ENCODE peak calls at places on chromosome 20, in ten cellular contexts. One of them, this sample, is unnamed.

GRCh38 chr20:46253391-46253790 is 54.9 kb downstream of the CDH22 start:
- DNase-seq in heart left ventricle: no peak
- DNase-seq in ovary: no peak
- DNase-seq in PC-3: peak; percentile 58
- DNase-seq in fibroblast of lung: no peak
- DNase-seq in stomach: peak; percentile 30
- DNase-seq in pancreas: no peak
- DNase-seq in psoas muscle: no peak
- DNase-seq in left lung: no peak
- DNase-seq in H9: peak; percentile 63
- DNase-seq in this sample: no peak

GRCh38 chr20:2103454-2104153 is 2.0 kb downstream of the STK35 start:
- DNase-seq in heart left ventricle: no peak
- DNase-seq in ovary: no peak
- DNase-seq in PC-3: no peak
- DNase-seq in fibroblast of lung: peak; percentile 10
- DNase-seq in stomach: no peak
- DNase-seq in pancreas: no peak
- DNase-seq in psoas muscle: no peak
- DNase-seq in left lung: no peak
- DNase-seq in H9: no peak
- DNase-seq in this sample: no peak

GRCh38 chr20:7828437-7828836 is 111.8 kb downstream of the HAO1 start:
- DNase-seq in heart left ventricle: no peak
- DNase-seq in ovary: no peak
- DNase-seq in PC-3: no peak
- DNase-seq in fibroblast of lung: no peak
- DNase-seq in stomach: no peak
- DNase-seq in pancreas: no peak
- DNase-seq in psoas muscle: no peak
- DNase-seq in left lung: no peak
- DNase-seq in H9: no peak
- DNase-seq in this sample: no peak

GRCh38 chr20:41141153-41141815 is 3.9 kb downstream of the PLCG1 start:
- DNase-seq in heart left ventricle: peak; percentile 64
- DNase-seq in ovary: peak; percentile 44
- DNase-seq in PC-3: no peak
- DNase-seq in fibroblast of lung: peak; percentile 55
- DNase-seq in stomach: no peak
- DNase-seq in pancreas: no peak
- DNase-seq in psoas muscle: peak; percentile 39
- DNase-seq in left lung: peak; percentile 33
- DNase-seq in H9: no peak
- DNase-seq in this sample: no peak

GRCh38 chr20:47686545-47686944 is 98.7 kb downstream of the SULF2 start:
- DNase-seq in heart left ventricle: peak; percentile 13
- DNase-seq in ovary: no peak
- DNase-seq in PC-3: no peak
- DNase-seq in fibroblast of lung: peak; percentile 97
- DNase-seq in stomach: no peak
- DNase-seq in pancreas: no peak
- DNase-seq in psoas muscle: peak; percentile 49
- DNase-seq in left lung: no peak
- DNase-seq in H9: no peak
- DNase-seq in this sample: no peak

GRCh38 chr20:54340667-54341081 is 132.8 kb downstream of the PFDN4 start:
- DNase-seq in heart left ventricle: no peak
- DNase-seq in ovary: no peak
- DNase-seq in PC-3: peak; percentile 11
- DNase-seq in fibroblast of lung: peak; percentile 85
- DNase-seq in stomach: no peak
- DNase-seq in pancreas: no peak
- DNase-seq in psoas muscle: no peak
- DNase-seq in left lung: no peak
- DNase-seq in H9: no peak
- DNase-seq in this sample: no peak

GRCh38 chr20:40416274-40416673 is 272.8 kb downstream of the MAFB start:
- DNase-seq in heart left ventricle: no peak
- DNase-seq in ovary: no peak
- DNase-seq in PC-3: peak; percentile 2
- DNase-seq in fibroblast of lung: no peak
- DNase-seq in stomach: no peak
- DNase-seq in pancreas: no peak
- DNase-seq in psoas muscle: no peak
- DNase-seq in left lung: no peak
- DNase-seq in H9: no peak
- DNase-seq in this sample: no peak

GRCh38 chr20:22616551-22616950 is 32.2 kb upstream of the FOXA2 start:
- DNase-seq in heart left ventricle: no peak
- DNase-seq in ovary: no peak
- DNase-seq in PC-3: no peak
- DNase-seq in fibroblast of lung: no peak
- DNase-seq in stomach: no peak
- DNase-seq in pancreas: no peak
- DNase-seq in psoas muscle: no peak
- DNase-seq in left lung: no peak
- DNase-seq in H9: no peak
- DNase-seq in this sample: no peak

GRCh38 chr20:45873409-45874116 is 7.5 kb upstream of the ZSWIM1 start:
- DNase-seq in heart left ventricle: no peak
- DNase-seq in ovary: no peak
- DNase-seq in PC-3: peak; percentile 50
- DNase-seq in fibroblast of lung: no peak
- DNase-seq in stomach: no peak
- DNase-seq in pancreas: no peak
- DNase-seq in psoas muscle: no peak
- DNase-seq in left lung: no peak
- DNase-seq in H9: no peak
- DNase-seq in this sample: no peak

GRCh38 chr20:15045246-15045645 is 707.8 kb upstream of the FLRT3 start:
- DNase-seq in heart left ventricle: peak; percentile 44
- DNase-seq in ovary: peak; percentile 86
- DNase-seq in PC-3: no peak
- DNase-seq in fibroblast of lung: no peak
- DNase-seq in stomach: no peak
- DNase-seq in pancreas: no peak
- DNase-seq in psoas muscle: peak; percentile 43
- DNase-seq in left lung: no peak
- DNase-seq in H9: no peak
- DNase-seq in this sample: no peak

GRCh38 chr20:63657937-63658748 is at the start of gene RTEL1:
- DNase-seq in heart left ventricle: peak; percentile 95
- DNase-seq in ovary: peak; percentile 90
- DNase-seq in PC-3: peak; percentile 93
- DNase-seq in fibroblast of lung: peak; percentile 92
- DNase-seq in stomach: peak; percentile 93
- DNase-seq in pancreas: peak; percentile 89
- DNase-seq in psoas muscle: peak; percentile 94
- DNase-seq in left lung: peak; percentile 93
- DNase-seq in H9: peak; percentile 91
- DNase-seq in this sample: peak; percentile 89
- TF ChIP-seq CTCF in heart left ventricle: no peak
- TF ChIP-seq CTCF in ovary: no peak
- TF ChIP-seq CTCF in PC-3: no peak
- TF ChIP-seq CTCF in fibroblast of lung: no peak
- TF ChIP-seq CTCF in stomach: no peak
- TF ChIP-seq CTCF in pancreas: no peak
- TF ChIP-seq CTCF in psoas muscle: no peak
- TF ChIP-seq CTCF in left lung: no peak
- TF ChIP-seq CTCF in H9: no peak
- TF ChIP-seq CTCF in this sample: peak; percentile 48

DNA sequence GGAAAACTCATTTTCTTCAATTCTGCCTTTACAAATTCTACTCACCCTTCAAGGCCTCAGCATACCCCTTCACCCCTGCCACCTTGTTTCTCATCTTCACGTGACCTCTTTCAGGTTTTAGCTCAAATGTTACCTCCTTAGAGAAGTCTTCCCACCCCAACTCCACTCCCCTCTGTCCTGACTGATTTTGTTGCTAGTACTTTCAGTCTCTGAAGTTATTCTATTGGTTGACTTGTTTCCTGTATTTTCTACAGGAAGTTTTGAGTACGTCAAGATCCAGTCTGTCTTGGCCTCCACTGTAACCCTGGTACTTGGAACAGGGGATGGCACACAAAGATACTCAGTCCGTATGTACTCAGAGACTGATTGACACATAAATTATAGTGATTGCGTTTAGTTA is 296.1 kb downstream of the DHX35 start:
- DNase-seq in heart left ventricle: no peak
- DNase-seq in ovary: no peak
- DNase-seq in PC-3: no peak
- DNase-seq in fibroblast of lung: no peak
- DNase-seq in stomach: no peak
- DNase-seq in pancreas: no peak
- DNase-seq in psoas muscle: no peak
- DNase-seq in left lung: no peak
- DNase-seq in H9: no peak
- DNase-seq in this sample: no peak
- H3K27ac ChIP-seq in heart left ventricle: no peak overlapping the region
- H3K27ac ChIP-seq in ovary: no peak overlapping the region
- H3K27ac ChIP-seq in PC-3: no peak overlapping the region
- H3K27ac ChIP-seq in fibroblast of lung: no peak overlapping the region
- H3K27ac ChIP-seq in stomach: no peak overlapping the region
- H3K27ac ChIP-seq in pancreas: no peak overlapping the region
- H3K27ac ChIP-seq in psoas muscle: no peak overlapping the region
- H3K27ac ChIP-seq in left lung: no peak overlapping the region
- H3K27ac ChIP-seq in H9: no peak overlapping the region
- H3K27ac ChIP-seq in this sample: no peak overlapping the region

GRCh38 chr20:59805266-59805665 is 128.2 kb downstream of the SYCP2 start:
- DNase-seq in heart left ventricle: no peak
- DNase-seq in ovary: no peak
- DNase-seq in PC-3: no peak
- DNase-seq in fibroblast of lung: no peak
- DNase-seq in stomach: peak; percentile 5
- DNase-seq in pancreas: no peak
- DNase-seq in psoas muscle: no peak
- DNase-seq in left lung: no peak
- DNase-seq in H9: peak; percentile 8
- DNase-seq in this sample: no peak
- H3K27me3 ChIP-seq in heart left ventricle: no peaks in the 10 kb centered on the region
- H3K27me3 ChIP-seq in ovary: no peaks in the 10 kb centered on the region
- H3K27me3 ChIP-seq in PC-3: no peaks in the 10 kb centered on the region
- H3K27me3 ChIP-seq in fibroblast of lung: no peaks in the 10 kb centered on the region
- H3K27me3 ChIP-seq in stomach: peaks cover 16% of the 10 kb centered on the region
- H3K27me3 ChIP-seq in pancreas: no peaks in the 10 kb centered on the region
- H3K27me3 ChIP-seq in psoas muscle: no peaks in the 10 kb centered on the region
- H3K27me3 ChIP-seq in left lung: no peaks in the 10 kb centered on the region
- H3K27me3 ChIP-seq in H9: no peaks in the 10 kb centered on the region
- H3K27me3 ChIP-seq in this sample: no peaks in the 10 kb centered on the region

DNA sequence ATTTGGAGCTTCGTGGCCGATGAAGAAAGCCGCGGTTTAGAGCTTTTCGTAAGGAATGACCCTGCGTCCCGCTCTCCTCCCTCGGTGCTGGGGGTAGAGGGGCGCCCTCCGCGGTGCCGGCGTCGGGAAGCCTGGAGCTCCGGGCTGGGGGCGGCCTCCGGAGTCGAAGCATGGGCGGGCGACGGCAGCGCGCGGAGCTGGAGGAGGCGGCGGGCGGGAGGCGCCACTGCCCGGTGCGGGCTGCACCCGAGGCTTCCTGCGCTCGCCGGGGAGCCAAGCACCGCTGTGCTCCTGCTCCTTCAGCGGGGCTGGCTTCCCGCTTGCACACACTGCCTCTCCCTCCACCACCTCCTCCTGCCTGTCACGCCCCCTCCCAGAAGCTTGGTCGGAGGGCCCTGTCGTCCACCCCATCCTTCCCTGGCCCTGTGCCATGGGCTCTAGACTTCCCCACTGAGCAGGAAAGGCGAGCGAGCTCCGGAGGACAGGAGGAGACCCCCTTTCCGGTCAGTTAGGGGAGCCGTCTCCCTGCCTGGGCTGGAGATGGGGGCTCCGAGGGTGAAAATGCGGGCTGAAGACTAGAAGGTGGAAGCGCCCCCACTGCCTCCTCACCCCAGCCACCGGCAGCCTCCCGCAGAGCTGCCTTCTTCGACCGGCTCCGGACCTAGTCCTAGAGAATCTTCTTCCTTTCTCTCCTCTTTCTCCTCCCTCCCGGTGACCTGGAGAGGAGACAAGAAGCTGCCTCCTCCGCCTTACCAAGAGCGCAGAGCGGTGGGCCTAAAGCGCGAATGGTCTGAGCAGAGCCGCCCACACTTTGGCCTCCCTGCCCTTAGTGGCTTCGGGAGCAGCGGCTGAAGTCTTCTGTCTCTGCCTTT is 1.8 kb downstream of the CDH4 start:
- DNase-seq in heart left ventricle: no peak
- DNase-seq in ovary: no peak
- DNase-seq in PC-3: no peak
- DNase-seq in fibroblast of lung: peak; percentile 61
- DNase-seq in stomach: no peak
- DNase-seq in pancreas: no peak
- DNase-seq in psoas muscle: no peak
- DNase-seq in left lung: no peak
- DNase-seq in H9: peak; percentile 46
- DNase-seq in this sample: peak; percentile 59
- TF ChIP-seq CTCF in heart left ventricle: no peak
- TF ChIP-seq CTCF in ovary: no peak
- TF ChIP-seq CTCF in PC-3: no peak
- TF ChIP-seq CTCF in fibroblast of lung: no peak
- TF ChIP-seq CTCF in stomach: no peak
- TF ChIP-seq CTCF in pancreas: no peak
- TF ChIP-seq CTCF in psoas muscle: no peak
- TF ChIP-seq CTCF in left lung: no peak
- TF ChIP-seq CTCF in H9: peak; percentile 8
- TF ChIP-seq CTCF in this sample: no peak

DNA sequence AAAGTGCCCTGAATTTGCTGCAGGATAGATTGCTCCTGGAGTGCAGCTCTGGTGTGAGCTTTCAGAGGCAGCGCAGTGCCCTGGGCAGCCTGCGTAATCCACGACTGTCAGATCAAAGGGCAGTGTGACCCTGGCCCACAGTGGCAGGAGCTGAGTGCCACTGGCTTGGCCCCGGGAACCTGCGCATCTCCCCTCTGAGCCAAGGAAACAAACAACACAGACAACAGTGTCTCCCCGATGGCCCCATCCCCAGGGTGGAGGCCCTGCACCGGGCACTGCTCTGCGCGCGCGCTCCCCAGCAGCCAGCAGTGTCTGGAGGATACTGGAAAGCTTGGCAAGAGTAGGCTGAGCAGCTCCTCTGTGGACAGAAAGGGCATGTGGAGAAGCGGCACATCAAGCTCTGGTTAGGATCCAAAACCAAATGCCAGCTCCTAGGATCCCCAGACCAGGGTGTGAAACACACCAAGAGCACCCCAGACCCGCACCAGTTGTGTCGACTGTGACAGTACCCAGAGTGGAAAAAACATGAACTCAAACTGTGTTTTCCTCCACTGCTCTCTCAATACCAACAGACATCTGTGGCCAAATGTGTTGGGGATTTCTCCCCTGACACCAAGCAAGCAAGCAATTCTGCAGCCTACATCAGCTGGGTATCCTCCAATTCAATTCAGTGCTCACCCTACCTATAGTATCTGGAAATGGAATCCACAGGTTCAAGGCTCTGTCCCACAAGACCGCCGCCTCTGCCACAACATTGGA is 26.7 kb downstream of the RBCK1 start:
- DNase-seq in heart left ventricle: no peak
- DNase-seq in ovary: no peak
- DNase-seq in PC-3: no peak
- DNase-seq in fibroblast of lung: no peak
- DNase-seq in stomach: no peak
- DNase-seq in pancreas: no peak
- DNase-seq in psoas muscle: no peak
- DNase-seq in left lung: no peak
- DNase-seq in H9: peak; percentile 36
- DNase-seq in this sample: peak; percentile 20
- H3K27ac ChIP-seq in heart left ventricle: no peak overlapping the region
- H3K27ac ChIP-seq in ovary: no peak overlapping the region
- H3K27ac ChIP-seq in PC-3: no peak overlapping the region
- H3K27ac ChIP-seq in fibroblast of lung: no peak overlapping the region
- H3K27ac ChIP-seq in stomach: no peak overlapping the region
- H3K27ac ChIP-seq in pancreas: no peak overlapping the region
- H3K27ac ChIP-seq in psoas muscle: no peak overlapping the region
- H3K27ac ChIP-seq in left lung: no peak overlapping the region
- H3K27ac ChIP-seq in H9: no peak overlapping the region
- H3K27ac ChIP-seq in this sample: no peak overlapping the region

GRCh38 chr20:37890108-37890507 is 12.8 kb upstream of the VSTM2L start:
- DNase-seq in heart left ventricle: no peak
- DNase-seq in ovary: no peak
- DNase-seq in PC-3: no peak
- DNase-seq in fibroblast of lung: no peak
- DNase-seq in stomach: no peak
- DNase-seq in pancreas: no peak
- DNase-seq in psoas muscle: no peak
- DNase-seq in left lung: no peak
- DNase-seq in H9: no peak
- DNase-seq in this sample: no peak
- H3K27me3 ChIP-seq in heart left ventricle: peaks cover 12% of the 10 kb centered on the region
- H3K27me3 ChIP-seq in ovary: no peaks in the 10 kb centered on the region
- H3K27me3 ChIP-seq in PC-3: no peaks in the 10 kb centered on the region
- H3K27me3 ChIP-seq in fibroblast of lung: peaks cover 5% of the 10 kb centered on the region
- H3K27me3 ChIP-seq in stomach: peaks cover 6% of the 10 kb centered on the region
- H3K27me3 ChIP-seq in pancreas: no peaks in the 10 kb centered on the region
- H3K27me3 ChIP-seq in psoas muscle: no peaks in the 10 kb centered on the region
- H3K27me3 ChIP-seq in left lung: no peaks in the 10 kb centered on the region
- H3K27me3 ChIP-seq in H9: no peaks in the 10 kb centered on the region
- H3K27me3 ChIP-seq in this sample: no peaks in the 10 kb centered on the region

This sample was measured in dorsolateral prefrontal cortex.